ENCODE peak calls at places on chromosome 9, in four cellular contexts. M is A549, Z is HCT116, H is body of pancreas. O is an unnamed sample. For H3K4me1, the result is how much of the 10 kb centered on the place peaks cover.

GRCh38 chr9:76530458-76531100 is 71.6 kb downstream of the GCNT1 start:
- DNase-seq in M (no peak), Z (no peak), H (no peak), O (no peak)

GRCh38 chr9:96136992-96137665 is 164.8 kb downstream of the HSD17B3 start:
- DNase-seq in M (no peak), Z (no peak), H (peak), O (no peak)

GRCh38 chr9:75869236-75869635 is 21.2 kb upstream of the PCSK5 start:
- DNase-seq in M (no peak), Z (no peak), H (no peak), O (no peak)

GRCh38 chr9:35616681-35617459 is 1.3 kb downstream of the CD72 start:
- DNase-seq in M (no peak), Z (no peak), H (peak), O (peak)

GRCh38 chr9:109781541-109782197 is 1.7 kb downstream of the PALM2AKAP2 start:
- DNase-seq in M (no peak), Z (no peak), H (no peak), O (no peak)

GRCh38 chr9:5146241-5146640 is 39.2 kb downstream of the INSL6 start:
- DNase-seq in M (no peak), Z (no peak), H (no peak), O (no peak)

GRCh38 chr9:127520941-127521918 is 69.9 kb downstream of the LRSAM1 start:
- DNase-seq in M (no peak), Z (no peak), H (peak), O (no peak)

GRCh38 chr9:81664638-81665513 is 24.5 kb downstream of the TLE1 start:
- DNase-seq in M (no peak), Z (no peak), H (no peak), O (no peak)

GRCh38 chr9:69549310-69550202 is 122.6 kb downstream of the APBA1 start:
- DNase-seq in M (peak), Z (peak), H (no peak), O (no peak)

GRCh38 chr9:12748016-12748415 is 26.8 kb upstream of the LURAP1L start:
- DNase-seq in M (no peak), Z (no peak), H (no peak), O (no peak)

GRCh38 chr9:134811673-134812668 is 68.6 kb upstream of the FCN2 start:
- DNase-seq in M (no peak), Z (no peak), H (no peak), O (no peak)

GRCh38 chr9:92607088-92607487 is 62.8 kb downstream of the IPPK start:
- DNase-seq in M (no peak), Z (no peak), H (no peak), O (no peak)

GRCh38 chr9:6024035-6024554 is 8.7 kb upstream of the RANBP6 start:
- DNase-seq in M (peak), Z (peak), H (no peak), O (no peak)

GRCh38 chr9:126661521-126662251 is 48.0 kb downstream of the LMX1B start:
- DNase-seq in M (no peak), Z (peak), H (peak), O (no peak)

GRCh38 chr9:97804059-97804365 is 49.0 kb upstream of the FOXE1 start:
- DNase-seq in M (no peak), Z (no peak), H (no peak), O (no peak)

GRCh38 chr9:91825422-91825821 is 124.6 kb downstream of the ROR2 start:
- DNase-seq in M (no peak), Z (no peak), H (no peak), O (no peak)

GRCh38 chr9:128724744-128725211 is 851 bp upstream of the ZDHHC12 start:
- DNase-seq in M (peak), Z (peak), H (peak), O (peak)

GRCh38 chr9:13717356-13718057 is 438.0 kb upstream of the MPDZ start:
- DNase-seq in M (no peak), Z (no peak), H (no peak), O (no peak)

GRCh38 chr9:71383308-71383707 is 261.9 kb upstream of the TRPM3 start:
- DNase-seq in M (no peak), Z (no peak), H (no peak), O (no peak)

GRCh38 chr9:4111233-4112000 is 188.5 kb downstream of the GLIS3 start:
- DNase-seq in M (no peak), Z (no peak), H (no peak), O (no peak)

GRCh38 chr9:138072897-138073296 is 195.3 kb downstream of the CACNA1B start:
- DNase-seq in M (no peak), Z (no peak), H (peak), O (peak)

GRCh38 chr9:38243993-38244392 is 148.5 kb upstream of the ALDH1B1 start:
- DNase-seq in M (no peak), Z (no peak), H (no peak), O (no peak)

GRCh38 chr9:135275163-135275925 is 187.9 kb downstream of the OLFM1 start:
- DNase-seq in M (no peak), Z (no peak), H (peak), O (no peak)

GRCh38 chr9:93651521-93651950 is 75.2 kb downstream of the PHF2 start:
- DNase-seq in M (no peak), Z (no peak), H (no peak), O (no peak)

GRCh38 chr9:80866576-80867227 is 822.6 kb downstream of the TLE1 start:
- DNase-seq in M (no peak), Z (no peak), H (no peak), O (no peak)

GRCh38 chr9:127203501-127204327 is 60.9 kb upstream of the GARNL3 start:
- DNase-seq in M (no peak), Z (no peak), H (no peak), O (peak)

GRCh38 chr9:124818431-124819281 is 34.6 kb upstream of the WDR38 start:
- DNase-seq in M (no peak), Z (peak), H (peak), O (peak)

GRCh38 chr9:128902351-128903078 is 18.3 kb upstream of the PHYHD1 start:
- DNase-seq in M (no peak), Z (no peak), H (peak), O (peak)

GRCh38 chr9:99059074-99059894 is 45.6 kb upstream of the TGFBR1 start:
- DNase-seq in M (no peak), Z (no peak), H (no peak), O (peak)

GRCh38 chr9:68706579-68707201 is 1.6 kb downstream of the PIP5K1B start:
- DNase-seq in M (no peak), Z (no peak), H (no peak), O (no peak)

GRCh38 chr9:717722-718121 is 123.8 kb upstream of the DMRT1 start:
- DNase-seq in M (no peak), Z (no peak), H (no peak), O (no peak)
- H3K4me1 ChIP-seq in M (under half), Z (under half), H (half or more), O (under half)

GRCh38 chr9:133420392-133420827 is 1.8 kb upstream of the ADAMTS13 start:
- DNase-seq in M (no peak), Z (no peak), H (no peak), O (no peak)

GRCh38 chr9:133419005-133419404 is 1.2 kb upstream of the REXO4 start:
- DNase-seq in M (no peak), Z (no peak), H (no peak), O (no peak)

GRCh38 chr9:133421615-133422542 is at the start of gene ADAMTS13:
- DNase-seq in M (peak), Z (no peak), H (no peak), O (no peak)

GRCh38 chr9:133415107-133415506 is 2.7 kb downstream of the REXO4 start:
- DNase-seq in M (no peak), Z (no peak), H (no peak), O (no peak)

DNA sequence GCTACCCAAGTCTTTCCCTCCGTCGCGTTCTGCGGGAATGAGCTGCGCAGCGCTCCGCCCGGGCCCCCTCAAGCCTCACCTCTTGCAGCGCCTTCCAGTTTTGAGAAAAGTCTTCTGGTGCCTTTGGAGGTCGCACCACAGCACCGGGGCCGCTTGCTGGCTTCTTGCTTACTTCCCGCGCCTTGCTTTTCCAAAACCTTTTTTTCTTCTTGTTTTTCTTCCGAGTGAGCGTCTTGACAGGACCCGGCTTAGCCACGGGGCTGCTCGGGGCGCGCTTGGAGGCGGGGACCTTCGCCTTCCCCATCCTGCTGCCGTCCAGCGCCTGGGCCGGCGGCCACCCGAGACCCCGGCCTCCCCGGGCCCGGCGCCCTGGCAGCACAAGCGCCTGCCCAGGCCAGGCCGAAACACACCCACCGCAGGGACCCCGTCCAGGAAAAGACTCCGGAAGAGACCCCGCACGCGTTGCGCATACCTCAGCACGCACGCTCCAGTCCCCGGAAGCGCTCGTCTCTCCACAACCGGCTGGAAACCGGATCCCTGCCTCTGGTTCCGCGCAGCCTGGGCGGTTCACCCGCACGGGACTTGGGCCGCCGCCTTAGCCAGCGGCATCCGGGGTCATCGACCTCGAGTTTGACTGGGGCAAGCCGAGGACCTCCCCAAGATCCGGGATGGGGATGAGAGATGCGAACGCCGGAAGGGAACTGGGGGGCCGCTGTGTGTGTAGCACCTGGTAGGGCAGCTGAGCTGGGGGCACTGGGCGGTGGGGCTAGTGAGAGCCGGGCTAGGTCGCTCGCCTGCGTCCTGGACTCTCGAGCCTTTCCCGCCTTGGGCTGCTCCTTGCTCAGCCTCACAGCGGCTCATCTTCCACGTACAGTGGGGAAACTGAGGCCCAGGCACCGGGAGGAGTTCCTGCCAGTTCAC is at the start of gene REXO4:
- DNase-seq in M (peak), Z (peak), H (peak), O (peak)
- TF ChIP-seq POLR2A in M (peak), Z (peak), H (peak), O (peak)

GRCh38 chr9:114269023-114269422 is 53.9 kb upstream of the ORM1 start:
- DNase-seq in M (no peak), Z (no peak), H (no peak), O (no peak)
- H3K4me1 ChIP-seq in M (under half), Z (under half), H (under half), O (under half)

DNA sequence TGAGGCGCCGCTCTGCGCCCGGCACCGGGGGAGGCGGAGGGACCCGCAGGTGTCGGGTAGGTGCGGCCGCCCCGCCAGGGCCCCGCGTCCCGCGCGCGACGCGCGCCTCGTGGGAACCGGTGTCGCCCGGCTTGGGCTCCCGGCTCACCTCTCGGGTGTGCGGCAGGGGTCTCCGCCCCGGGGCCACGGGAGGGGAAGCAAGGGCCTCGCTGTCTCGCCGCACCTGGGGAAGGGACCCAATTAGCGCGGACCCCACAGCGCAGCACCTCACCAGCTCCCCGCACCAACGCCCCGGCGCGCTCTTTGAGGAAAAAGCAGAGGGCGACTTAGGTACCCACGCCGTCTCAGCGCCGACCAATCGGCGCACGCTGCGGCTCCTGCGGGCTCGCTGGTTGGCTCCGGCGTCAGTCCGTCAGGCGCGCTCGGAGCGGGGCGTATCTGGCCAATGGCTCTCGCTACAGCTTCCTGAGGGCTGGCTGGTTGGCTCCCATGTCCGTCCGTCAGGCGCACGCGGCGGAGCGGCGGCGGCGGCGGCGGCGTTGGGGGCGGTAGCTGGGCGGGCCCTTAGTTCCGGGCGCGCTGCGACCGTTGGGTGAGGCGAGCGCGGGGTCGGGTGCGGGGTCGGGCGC is at the start of gene TRAF2:
- DNase-seq in M (peak), Z (peak), H (peak), O (peak)
- TF ChIP-seq POLR2A in M (peak), Z (peak), H (peak), O (no peak)

GRCh38 chr9:121736147-121736721 is 84.8 kb downstream of the DAB2IP start:
- DNase-seq in M (peak), Z (no peak), H (peak), O (peak)

GRCh38 chr9:121735065-121735791 is 83.8 kb downstream of the DAB2IP start:
- DNase-seq in M (peak), Z (no peak), H (no peak), O (no peak)

GRCh38 chr9:121734465-121734864 is 83.0 kb downstream of the DAB2IP start:
- DNase-seq in M (no peak), Z (no peak), H (no peak), O (no peak)

GRCh38 chr9:121736964-121737462 is 85.6 kb downstream of the DAB2IP start:
- DNase-seq in M (peak), Z (no peak), H (peak), O (no peak)

DNA sequence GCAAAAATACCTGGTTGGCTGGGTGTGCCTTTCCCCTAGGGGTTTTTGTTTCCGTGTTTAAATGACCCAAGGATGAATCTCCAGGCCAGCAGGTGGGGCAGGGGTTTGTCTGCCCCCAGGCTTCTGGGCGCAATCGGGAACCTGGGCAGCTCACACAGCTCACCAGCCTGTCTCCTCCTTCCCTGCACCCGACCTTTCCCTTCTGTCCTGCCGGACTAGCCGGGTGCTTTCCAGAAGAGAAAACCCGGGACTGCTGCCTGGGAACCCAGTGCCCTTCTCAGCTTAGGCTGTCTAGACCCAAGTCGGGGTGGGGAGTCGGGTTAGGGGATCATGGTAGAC is 84.3 kb downstream of the DAB2IP start:
- DNase-seq in M (peak), Z (no peak), H (no peak), O (no peak)
- H3K4me1 ChIP-seq in M (under half), Z (under half), H (half or more), O (half or more)